ENCODE peak calls at places on chromosomes 2 and 18, in seven cellular contexts. G is CD4-positive, alpha-beta memory T cell; K is heart right ventricle; D is fibroblast of lung; U is PC-9; R is HCT116; T is colonic mucosa. L is an unnamed sample.
A peak's percentile ranks its signal among the peaks of the same experiment; 100 is the strongest.

GRCh38 chr2:215626812-215627281 is 191.0 kb upstream of the FN1 start:
- DNase-seq in G (no peak), K (no peak), D (no peak), U (no peak), R (no peak), T (no peak), L (no peak)

GRCh38 chr2:29000481-29000880 is 19.4 kb downstream of the TOGARAM2 start:
- DNase-seq in G (peak; percentile 60), K (no peak), D (no peak), U (no peak), R (no peak), T (peak; percentile 49), L (no peak)

GRCh38 chr2:112831380-112831930 is 5.1 kb downstream of the IL1B start:
- DNase-seq in G (no peak), K (no peak), D (no peak), U (no peak), R (no peak), T (no peak), L (no peak)

GRCh38 chr2:28649481-28650260 is 102.0 kb upstream of the PPP1CB start:
- DNase-seq in G (no peak), K (no peak), D (no peak), U (peak; percentile 93), R (peak; percentile 60), T (no peak), L (no peak)

GRCh38 chr2:16273111-16273510 is 332.8 kb downstream of the MYCN start:
- DNase-seq in G (no peak), K (no peak), D (no peak), U (no peak), R (no peak), T (no peak), L (no peak)

GRCh38 chr2:104056451-104056850 is 797.5 kb upstream of the POU3F3 start:
- DNase-seq in G (no peak), K (no peak), D (no peak), U (no peak), R (no peak), T (no peak), L (no peak)

GRCh38 chr2:46096272-46096671 is 200.9 kb upstream of the EPAS1 start:
- DNase-seq in G (no peak), K (no peak), D (no peak), U (no peak), R (no peak), T (no peak), L (no peak)

GRCh38 chr18:12645751-12646203 is 12.1 kb downstream of the SPIRE1 start:
- DNase-seq in G (no peak), K (peak; percentile 69), D (no peak), U (no peak), R (no peak), T (no peak), L (peak; percentile 22)

GRCh38 chr2:192197387-192197786 is 2.7 kb upstream of the TMEFF2 start:
- DNase-seq in G (no peak), K (no peak), D (peak; percentile 39), U (no peak), R (no peak), T (no peak), L (no peak)

GRCh38 chr2:121307048-121307447 is 22.0 kb upstream of the TFCP2L1 start:
- DNase-seq in G (no peak), K (no peak), D (no peak), U (no peak), R (no peak), T (no peak), L (no peak)

GRCh38 chr18:1965541-1965940 is 605.8 kb downstream of the METTL4 start:
- DNase-seq in G (no peak), K (no peak), D (no peak), U (no peak), R (no peak), T (no peak), L (no peak)

GRCh38 chr2:202317080-202317859 is 51.7 kb downstream of the NOP58 start:
- DNase-seq in G (no peak), K (peak; percentile 87), D (peak; percentile 86), U (no peak), R (peak; percentile 15), T (peak; percentile 86), L (peak; percentile 82)

GRCh38 chr2:219668316-219668715 is 40.9 kb downstream of the SLC4A3 start:
- DNase-seq in G (no peak), K (no peak), D (no peak), U (no peak), R (no peak), T (no peak), L (no peak)

GRCh38 chr2:196500686-196501431 is 138.7 kb upstream of the CCDC150 start:
- DNase-seq in G (no peak), K (no peak), D (no peak), U (no peak), R (no peak), T (no peak), L (no peak)

GRCh38 chr2:11764359-11764758 is 17.9 kb downstream of the LPIN1 start:
- DNase-seq in G (no peak), K (peak; percentile 73), D (no peak), U (no peak), R (no peak), T (peak; percentile 73), L (peak; percentile 75)

GRCh38 chr2:241558532-241559488 is at the start of gene BOK:
- DNase-seq in G (no peak), K (peak; percentile 66), D (peak; percentile 78), U (peak; percentile 59), R (peak; percentile 72), T (peak; percentile 75), L (peak; percentile 69)

GRCh38 chr2:241561811-241562210 is 3.3 kb downstream of the BOK start:
- DNase-seq in G (no peak), K (peak; percentile 50), D (peak; percentile 67), U (peak; percentile 68), R (no peak), T (peak; percentile 46), L (peak; percentile 57)

GRCh38 chr2:241560181-241560882 is 1.8 kb downstream of the BOK start:
- DNase-seq in G (no peak), K (no peak), D (no peak), U (no peak), R (no peak), T (no peak), L (no peak)

GRCh38 chr2:241560883-241561474 is 2.4 kb downstream of the BOK start:
- DNase-seq in G (no peak), K (no peak), D (no peak), U (no peak), R (no peak), T (no peak), L (no peak)

GRCh38 chr2:241559489-241560180 is 1.1 kb downstream of the BOK start:
- DNase-seq in G (no peak), K (no peak), D (peak; percentile 51), U (no peak), R (no peak), T (peak; percentile 41), L (peak; percentile 33)
- H3K27ac ChIP-seq in G (no peak overlapping the region), K (peak overlapping the region; percentile 70), D (peak overlapping the region; percentile 32), U (no peak overlapping the region), R (peak overlapping the region; percentile 95), T (peak overlapping the region; percentile 57), L (peak overlapping the region; percentile 57)

GRCh38 chr2:230209422-230210051 is 10.2 kb downstream of the SP110 start:
- DNase-seq in G (no peak), K (no peak), D (no peak), U (no peak), R (no peak), T (no peak), L (no peak)
- H3K27ac ChIP-seq in G (peak overlapping the region; percentile 5), K (no peak overlapping the region), D (no peak overlapping the region), U (no peak overlapping the region), R (no peak overlapping the region), T (no peak overlapping the region), L (no peak overlapping the region)

GRCh38 chr2:234331966-234332365 is 164.9 kb downstream of the ARL4C start:
- DNase-seq in G (no peak), K (no peak), D (no peak), U (no peak), R (no peak), T (no peak), L (no peak)
- H3K27ac ChIP-seq in G (no peak overlapping the region), K (no peak overlapping the region), D (no peak overlapping the region), U (no peak overlapping the region), R (no peak overlapping the region), T (no peak overlapping the region), L (no peak overlapping the region)

DNA sequence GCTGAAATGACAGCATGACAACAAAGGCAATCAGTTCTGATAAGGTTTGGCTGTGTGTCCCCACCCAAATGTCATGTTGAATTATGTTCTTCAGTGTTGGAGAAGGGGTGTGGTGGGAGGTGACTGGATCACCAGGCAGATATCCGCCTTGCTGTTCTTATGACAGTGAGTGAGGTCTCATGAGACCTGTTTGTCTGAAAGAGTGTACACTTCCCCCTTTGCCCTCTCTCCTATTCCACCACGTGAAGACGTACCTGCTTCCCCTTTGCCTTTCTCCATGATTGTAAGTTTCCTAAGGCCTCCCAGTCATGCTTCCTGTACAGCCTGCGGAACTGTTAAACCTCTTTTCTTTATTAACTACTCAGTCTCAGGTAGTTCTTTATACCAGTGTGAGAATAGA is 553.0 kb downstream of the DCDC2C start:
- DNase-seq in G (no peak), K (no peak), D (no peak), U (no peak), R (no peak), T (no peak), L (no peak)
- H3K27ac ChIP-seq in G (no peak overlapping the region), K (no peak overlapping the region), D (no peak overlapping the region), U (no peak overlapping the region), R (no peak overlapping the region), T (no peak overlapping the region), L (no peak overlapping the region)

DNA sequence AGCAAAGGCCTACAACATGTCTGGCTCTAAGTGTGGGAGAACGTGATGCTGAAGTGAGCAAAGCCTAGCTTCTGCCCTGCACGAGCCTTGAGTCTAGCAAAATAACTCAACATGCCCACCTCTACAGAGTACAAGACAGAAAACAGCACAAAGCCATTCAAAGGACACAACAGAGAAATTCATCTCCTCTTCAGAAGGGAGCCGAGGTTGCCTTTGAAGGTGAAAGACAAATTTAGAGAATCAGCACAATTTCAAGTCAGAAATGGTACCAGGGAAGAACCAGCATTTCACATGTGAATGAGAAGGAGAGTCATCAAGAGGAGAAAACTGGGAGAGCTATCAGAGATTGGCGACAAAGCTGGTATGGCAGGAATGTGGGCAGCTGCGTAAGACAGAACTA is 21.7 kb upstream of the CYTIP start:
- DNase-seq in G (no peak), K (no peak), D (no peak), U (no peak), R (no peak), T (no peak), L (no peak)
- H3K27ac ChIP-seq in G (no peak overlapping the region), K (no peak overlapping the region), D (no peak overlapping the region), U (no peak overlapping the region), R (no peak overlapping the region), T (no peak overlapping the region), L (no peak overlapping the region)

DNA sequence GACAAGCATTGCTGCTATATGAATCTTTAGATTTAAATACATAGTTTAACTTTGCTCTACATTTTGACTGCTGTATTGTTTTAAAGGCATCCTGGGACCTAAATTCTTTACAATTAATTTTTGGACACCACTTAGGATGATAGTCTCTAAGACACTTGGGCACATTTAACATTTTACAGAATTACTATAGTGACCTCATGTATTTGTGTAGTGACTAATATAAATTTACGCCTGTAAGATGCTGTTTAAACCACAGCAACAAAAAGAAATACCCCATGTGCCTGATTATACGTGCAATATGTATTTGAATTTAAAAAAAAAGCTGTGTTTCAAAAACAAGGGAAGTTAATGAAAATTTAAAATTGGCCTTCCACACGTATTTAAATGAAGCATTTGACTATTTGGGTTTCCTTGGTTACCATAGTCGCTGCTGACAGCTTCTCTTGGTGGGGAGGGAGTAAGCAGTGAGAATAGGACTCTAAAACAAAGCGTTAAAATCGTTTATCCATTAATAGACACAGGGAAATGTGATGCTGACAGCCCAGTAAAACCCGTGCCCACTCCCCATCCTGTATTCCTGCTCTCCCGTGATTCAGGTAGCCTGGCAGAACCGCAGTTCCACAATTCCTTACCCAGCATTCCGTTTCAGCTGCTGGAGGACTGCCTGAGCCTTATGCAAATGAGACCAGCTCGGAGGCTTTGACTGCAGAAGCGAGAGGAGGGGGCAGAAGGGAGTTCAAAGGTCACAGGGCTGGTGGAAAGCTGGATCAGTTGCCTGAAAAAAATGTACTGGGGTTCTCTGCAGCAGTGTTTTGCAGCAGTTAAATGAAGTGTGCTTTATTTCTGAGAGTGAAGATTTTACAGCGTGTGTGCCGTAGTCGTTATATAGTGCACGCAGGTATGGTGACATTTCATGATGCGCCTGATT is 104.3 kb downstream of the CSRNP3 start:
- DNase-seq in G (no peak), K (peak; percentile 40), D (peak; percentile 19), U (no peak), R (no peak), T (peak; percentile 73), L (peak; percentile 79)
- H3K27ac ChIP-seq in G (no peak overlapping the region), K (peak overlapping the region; percentile 9), D (no peak overlapping the region), U (no peak overlapping the region), R (no peak overlapping the region), T (no peak overlapping the region), L (no peak overlapping the region)